ENCODE peak calls at places on chromosomes 7 and 10, in nine cellular contexts. W, X, P, L, K, S, N, T and Y are unnamed samples.

GRCh38 chr7:137820677-137821420 is 25.9 kb downstream of the DGKI start:
- DNase-seq in K (peak), N (no peak), X (no peak), W (no peak), T (peak), L (no peak), P (no peak), S (peak), Y (no peak)

GRCh38 chr10:108735380-108735779 is 1187.9 kb downstream of the XPNPEP1 start:
- DNase-seq in N (no peak), L (no peak), P (no peak), W (no peak), T (no peak), X (no peak), S (peak), K (no peak), Y (no peak)

GRCh38 chr7:49855281-49855980 is 82.0 kb downstream of the VWC2 start:
- DNase-seq in X (no peak), S (no peak), P (no peak), T (no peak), W (no peak), L (no peak), K (no peak), N (no peak), Y (no peak)

GRCh38 chr10:97060441-97061084 is 125.2 kb downstream of the SLIT1 start:
- DNase-seq in P (peak), K (no peak), L (no peak), X (no peak), W (no peak), N (no peak), S (peak), T (no peak), Y (no peak)

GRCh38 chr10:63498665-63499064 is 22.5 kb upstream of the REEP3 start:
- DNase-seq in T (no peak), N (no peak), L (no peak), S (peak), P (no peak), X (peak), K (no peak), W (no peak), Y (no peak)

GRCh38 chr10:114642729-114643128 is 15.3 kb downstream of the ABLIM1 start:
- DNase-seq in L (no peak), S (no peak), N (no peak), P (no peak), W (no peak), T (peak), K (no peak), X (no peak), Y (no peak)

GRCh38 chr10:112562122-112562521 is 115.1 kb downstream of the VTI1A start:
- DNase-seq in N (no peak), P (no peak), K (no peak), T (no peak), W (no peak), L (no peak), S (no peak), X (no peak), Y (no peak)

GRCh38 chr7:100589341-100589935 is 3.3 kb downstream of the FBXO24 start:
- DNase-seq in S (no peak), N (no peak), X (no peak), W (no peak), K (peak), P (peak), T (no peak), L (no peak), Y (no peak)

GRCh38 chr10:110724116-110724701 is 80.1 kb downstream of the RBM20 start:
- DNase-seq in S (no peak), W (no peak), P (no peak), X (no peak), L (no peak), T (no peak), K (no peak), N (no peak), Y (no peak)

GRCh38 chr7:102472126-102473041 is 6.3 kb downstream of the POLR2J start:
- DNase-seq in W (no peak), P (peak), S (no peak), X (no peak), T (peak), N (no peak), L (no peak), K (peak), Y (no peak)

GRCh38 chr10:126408953-126409641 is 20.8 kb upstream of the ADAM12 start:
- DNase-seq in P (no peak), L (no peak), W (no peak), N (no peak), S (no peak), X (no peak), T (no peak), K (no peak), Y (no peak)

GRCh38 chr10:64277536-64277935 is 756.3 kb downstream of the REEP3 start:
- DNase-seq in T (no peak), N (no peak), L (no peak), W (no peak), X (no peak), P (no peak), K (no peak), S (no peak), Y (no peak)

GRCh38 chr7:44153948-44154335 is 12.8 kb upstream of the MYL7 start:
- DNase-seq in L (no peak), X (no peak), K (no peak), T (no peak), P (no peak), W (no peak), S (no peak), N (no peak), Y (no peak)

GRCh38 chr7:25720427-25720826 is 431.6 kb upstream of the NFE2L3 start:
- DNase-seq in L (no peak), S (peak), P (no peak), N (peak), W (peak), T (no peak), X (peak), K (no peak), Y (no peak)

GRCh38 chr10:45513586-45513985 is 139.6 kb downstream of the ALOX5 start:
- DNase-seq in W (no peak), X (no peak), T (no peak), N (no peak), L (no peak), P (no peak), S (no peak), K (no peak), Y (no peak)

GRCh38 chr7:46859963-46860475 is 721.9 kb downstream of the TNS3 start:
- DNase-seq in N (peak), K (no peak), P (no peak), L (no peak), S (peak), W (no peak), T (no peak), X (no peak), Y (no peak)

GRCh38 chr7:105519353-105519752 is 2.7 kb downstream of the PUS7 start:
- DNase-seq in W (no peak), K (no peak), N (no peak), X (no peak), P (no peak), S (peak), L (no peak), T (no peak), Y (no peak)

GRCh38 chr10:85916999-85917573 is 449.5 kb downstream of the GRID1 start:
- DNase-seq in T (peak), X (no peak), P (no peak), K (no peak), S (no peak), L (peak), W (no peak), N (no peak), Y (no peak)

GRCh38 chr10:17744395-17744841 is 7.6 kb upstream of the TMEM236 start:
- DNase-seq in L (peak), X (no peak), W (no peak), N (no peak), T (no peak), S (no peak), K (no peak), P (no peak), Y (no peak)

GRCh38 chr7:28723336-28723735 is 234.8 kb downstream of the TRIL start:
- DNase-seq in X (no peak), K (no peak), T (no peak), N (no peak), W (no peak), S (no peak), P (no peak), L (no peak), Y (no peak)

GRCh38 chr10:125004571-125005311 is 62.8 kb downstream of the ZRANB1 start:
- DNase-seq in K (peak), W (no peak), X (no peak), S (no peak), P (peak), L (no peak), N (no peak), T (no peak), Y (no peak)

GRCh38 chr7:125563964-125564529 is 634.4 kb upstream of the POT1 start:
- DNase-seq in W (peak), T (no peak), P (peak), N (no peak), K (no peak), S (no peak), X (no peak), L (no peak), Y (no peak)

GRCh38 chr7:105487559-105488218 is 34.4 kb downstream of the PUS7 start:
- DNase-seq in T (peak), L (no peak), X (peak), N (peak), S (peak), K (peak), P (no peak), W (peak), Y (no peak)

GRCh38 chr7:22168129-22168634 is 188.8 kb downstream of the RAPGEF5 start:
- DNase-seq in L (no peak), N (no peak), P (no peak), X (no peak), W (no peak), K (no peak), T (no peak), S (no peak), Y (no peak)

GRCh38 chr7:148888300-148888699 is 4.2 kb upstream of the EZH2 start:
- DNase-seq in X (no peak), K (no peak), W (no peak), N (no peak), S (no peak), P (no peak), T (no peak), L (no peak), Y (no peak)

GRCh38 chr7:152512711-152513110 is 76.9 kb upstream of the KMT2C start:
- DNase-seq in X (peak), K (no peak), L (no peak), T (no peak), S (no peak), N (no peak), W (no peak), P (no peak), Y (no peak)

GRCh38 chr7:152050547-152050971 is 25.1 kb downstream of the GALNT11 start:
- DNase-seq in T (no peak), N (no peak), K (no peak), L (no peak), S (peak), X (no peak), P (no peak), W (no peak), Y (no peak)

GRCh38 chr10:114384181-114384580 is 20.1 kb downstream of the AFAP1L2 start:
- DNase-seq in P (no peak), K (no peak), X (no peak), T (no peak), S (no peak), L (no peak), N (no peak), W (no peak), Y (no peak)

GRCh38 chr10:108412323-108412722 is 1247.8 kb upstream of the SORCS1 start:
- DNase-seq in K (no peak), T (no peak), W (no peak), S (no peak), X (no peak), L (no peak), P (no peak), N (no peak), Y (no peak)

GRCh38 chr10:62199584-62199983 is 69.1 kb downstream of the RTKN2 start:
- DNase-seq in W (no peak), N (no peak), L (no peak), K (no peak), X (no peak), P (no peak), S (no peak), T (no peak), Y (no peak)

GRCh38 chr7:135763261-135763660 is 14.6 kb upstream of the FAM180A start:
- DNase-seq in W (no peak), L (peak), K (no peak), P (no peak), S (peak), N (no peak), X (no peak), T (no peak), Y (no peak)

GRCh38 chr7:102404005-102404861 is 8.1 kb downstream of the PRKRIP1 start:
- DNase-seq in W (peak), P (peak), K (no peak), L (no peak), T (no peak), S (peak), X (peak), N (peak), Y (no peak)

GRCh38 chr7:114082934-114083647 is 164.3 kb upstream of the PPP1R3A start:
- DNase-seq in L (no peak), S (no peak), X (no peak), K (peak), T (peak), W (no peak), N (no peak), P (peak), Y (no peak)

GRCh38 chr10:29191674-29192073 is 97.2 kb upstream of the LYZL1 start:
- DNase-seq in T (no peak), X (peak), W (no peak), L (no peak), S (peak), K (no peak), P (no peak), N (no peak), Y (no peak)

GRCh38 chr10:125087191-125087896 is 73.0 kb downstream of the CTBP2 start:
- DNase-seq in S (no peak), K (no peak), L (no peak), N (no peak), P (peak), W (no peak), X (no peak), T (no peak), Y (no peak)

GRCh38 chr7:73341877-73342276 is 13.9 kb downstream of the FKBP6 start:
- DNase-seq in K (no peak), L (no peak), P (peak), T (no peak), W (peak), X (peak), N (peak), S (peak), Y (no peak)

GRCh38 chr10:12195281-12195602 is 449 bp downstream of the NUDT5 start:
- DNase-seq in W (no peak), S (no peak), X (no peak), T (no peak), P (no peak), N (no peak), K (no peak), L (no peak), Y (no peak)

GRCh38 chr7:132516042-132516840 is 60.0 kb downstream of the PLXNA4 start:
- DNase-seq in S (peak), T (no peak), X (no peak), P (no peak), L (no peak), W (no peak), K (no peak), N (peak), Y (no peak)

GRCh38 chr10:106011189-106011744 is 1153.2 kb downstream of the SORCS1 start:
- DNase-seq in X (no peak), K (no peak), T (no peak), W (no peak), N (no peak), S (no peak), P (no peak), L (no peak), Y (no peak)
- TF ChIP-seq POLR2A in X (no peak), K (no peak), T (no peak), W (no peak), N (no peak), S (no peak), P (no peak), L (no peak), Y (no peak)

DNA sequence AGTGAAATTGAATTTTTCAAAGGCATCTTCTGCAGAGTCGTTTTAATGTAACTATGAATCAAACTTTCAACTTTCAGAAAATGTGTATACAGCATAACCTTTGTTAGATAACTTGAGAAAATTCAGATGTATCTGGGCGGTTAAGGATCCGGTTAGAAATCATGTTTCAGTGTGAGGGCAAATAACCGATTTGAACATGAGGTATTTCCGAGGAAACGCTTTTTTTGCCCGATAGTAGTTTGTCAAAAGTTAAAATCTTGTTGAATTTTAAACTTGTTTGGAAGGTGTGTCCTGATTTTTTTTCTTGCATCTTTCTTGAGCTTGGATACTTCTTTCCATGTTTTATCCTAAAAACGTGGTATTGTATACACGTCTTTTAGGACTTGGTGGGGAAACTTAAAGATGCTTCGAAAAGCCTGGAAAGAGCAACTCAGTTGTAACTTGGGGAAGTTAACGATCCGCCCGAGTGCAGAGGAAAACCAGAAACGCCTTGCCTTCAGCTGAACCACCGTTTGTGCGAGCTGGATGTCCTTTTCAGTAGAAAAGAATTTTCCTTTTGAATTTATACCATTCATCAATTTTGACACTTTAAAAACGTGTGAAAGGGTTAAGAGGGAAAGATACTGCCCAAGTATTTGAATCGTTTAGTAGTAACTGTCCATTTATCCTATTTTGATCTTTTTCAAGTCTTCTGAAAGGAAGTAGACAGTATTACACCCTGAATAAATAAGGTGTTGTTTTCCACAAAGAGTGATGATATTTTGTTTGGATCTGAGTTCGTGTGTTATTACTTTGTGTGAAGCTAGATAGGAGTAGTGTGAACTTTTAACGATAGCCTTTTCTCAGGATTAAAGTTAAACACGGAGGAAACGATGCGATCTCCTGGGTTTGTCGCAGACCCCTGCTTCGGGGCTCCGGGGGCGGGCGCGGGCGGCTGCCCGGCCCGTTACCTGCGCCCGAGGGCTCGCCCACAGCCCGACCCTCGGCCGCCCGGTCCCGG is 1.0 kb upstream of the BMI1 start:
- DNase-seq in K (no peak), L (no peak), S (no peak), T (no peak), W (no peak), P (no peak), N (no peak), X (peak), Y (no peak)
- TF ChIP-seq POLR2A in K (no peak), L (no peak), S (no peak), T (no peak), W (peak), P (no peak), N (no peak), X (no peak), Y (no peak)

GRCh38 chr7:142508251-142508650 is 241.0 kb upstream of the PRSS1 start:
- DNase-seq in K (no peak), P (no peak), T (no peak), S (no peak), W (no peak), N (peak), X (no peak), L (no peak), Y (no peak)
- TF ChIP-seq POLR2A in K (no peak), P (no peak), T (no peak), S (no peak), W (no peak), N (no peak), X (no peak), L (no peak), Y (no peak)

GRCh38 chr10:88528196-88528595 is 54.9 kb downstream of the RNLS start:
- DNase-seq in N (no peak), L (no peak), K (no peak), S (no peak), P (no peak), W (no peak), X (no peak), T (no peak), Y (no peak)

GRCh38 chr10:88534072-88534665 is 48.9 kb downstream of the RNLS start:
- DNase-seq in T (no peak), K (no peak), L (no peak), N (no peak), X (no peak), P (no peak), S (no peak), W (no peak), Y (no peak)

GRCh38 chr10:88528791-88529190 is 54.3 kb downstream of the RNLS start:
- DNase-seq in N (no peak), P (no peak), X (no peak), S (no peak), L (no peak), K (no peak), T (no peak), W (no peak), Y (no peak)

GRCh38 chr10:88530629-88531382 is 52.3 kb downstream of the RNLS start:
- DNase-seq in L (no peak), W (no peak), S (no peak), X (no peak), T (no peak), N (no peak), K (no peak), P (no peak), Y (no peak)

GRCh38 chr10:88531383-88532092 is 51.6 kb downstream of the RNLS start:
- DNase-seq in K (no peak), N (no peak), S (no peak), W (no peak), T (no peak), X (no peak), P (no peak), L (no peak), Y (no peak)
- TF ChIP-seq POLR2A in K (no peak), N (no peak), S (no peak), W (no peak), T (no peak), X (no peak), P (no peak), L (no peak), Y (no peak)

GRCh38 chr10:102815790-102816549 is 21.2 kb downstream of the CYP17A1 start:
- DNase-seq in T (peak), S (peak), L (peak), P (no peak), X (peak), N (peak), W (no peak), K (peak), Y (no peak)
- TF ChIP-seq POLR2A in T (no peak), S (peak), L (no peak), P (no peak), X (no peak), N (no peak), W (no peak), K (peak), Y (peak)

GRCh38 chr7:42931834-42932651 is at the start of the genes MRPL32 and PSMA2:
- DNase-seq in X (peak), T (peak), L (peak), K (peak), S (peak), P (peak), N (peak), W (peak), Y (peak)
- TF ChIP-seq POLR2A in X (peak), T (peak), L (peak), K (no peak), S (peak), P (peak), N (peak), W (peak), Y (peak)

GRCh38 chr10:119090968-119091367 is 10.4 kb upstream of the EIF3A start:
- DNase-seq in S (peak), T (no peak), N (peak), P (no peak), L (no peak), K (no peak), X (peak), W (no peak), Y (no peak)
- TF ChIP-seq POLR2A in S (no peak), T (no peak), N (no peak), P (no peak), L (no peak), K (no peak), X (no peak), W (no peak), Y (no peak)

DNA sequence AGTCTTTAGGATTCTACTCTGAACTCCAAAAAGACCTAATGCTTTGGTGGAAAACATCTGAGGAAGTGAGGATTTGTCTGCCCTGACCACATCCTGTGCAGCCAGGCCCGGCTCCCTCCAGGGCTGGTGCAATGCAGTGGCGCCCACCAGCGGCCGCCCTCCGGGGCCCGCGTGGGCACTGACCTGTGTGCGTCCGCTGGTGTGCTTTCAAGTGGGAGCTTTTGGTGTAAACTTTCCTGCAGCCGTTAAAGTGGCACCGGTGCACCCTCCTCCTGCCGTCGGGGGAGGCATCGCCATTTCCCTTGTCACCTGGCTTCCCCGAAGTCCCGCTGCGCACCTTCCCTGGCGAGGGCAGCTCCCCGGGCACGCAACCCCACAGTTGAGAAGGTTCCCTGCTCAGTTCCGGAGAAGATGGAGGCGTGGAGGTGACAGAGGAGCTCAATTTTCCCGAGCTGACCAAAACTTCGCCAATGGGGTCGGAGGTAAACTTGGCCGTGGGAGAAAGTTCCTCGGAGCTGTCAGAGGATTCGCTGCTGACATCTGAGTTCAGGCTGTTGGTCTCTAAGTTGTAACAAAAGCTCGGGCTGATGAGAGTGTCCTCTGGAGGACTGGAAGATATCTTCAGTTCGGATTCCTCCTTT is 3.4 kb downstream of the KLF6 start:
- DNase-seq in T (peak), S (peak), K (no peak), L (no peak), X (peak), N (no peak), W (no peak), P (peak), Y (no peak)
- TF ChIP-seq POLR2A in T (no peak), S (no peak), K (no peak), L (no peak), X (no peak), N (no peak), W (no peak), P (no peak), Y (no peak)